ENCODE peak calls at places on chromosomes 4 and X, in five cellular contexts. T, V, D, F and I are unnamed samples.

GRCh38 chr4:139734875-139735380 is 69.3 kb downstream of the MGST2 start:
- DNase-seq in V (peak; percentile 90), F (peak; percentile 80), D (peak; percentile 84), T (peak; percentile 75), I (peak; percentile 80)

GRCh38 chrX:72572248-72573157 is at the start of gene HDAC8:
- DNase-seq in T (peak; percentile 7), V (peak; percentile 31), F (peak; percentile 77), D (peak; percentile 66), I (peak; percentile 60)

GRCh38 chr4:152039085-152039484 is 278.3 kb upstream of the GATB start:
- DNase-seq in V (no peak), F (peak; percentile 91), D (no peak), T (no peak), I (no peak)

GRCh38 chrX:21972721-21973120 is 32.2 kb downstream of the SMS start:
- DNase-seq in F (peak; percentile 89), V (no peak), D (peak; percentile 31), T (no peak), I (no peak)

GRCh38 chr4:105210901-105211300 is 64.2 kb downstream of the TET2 start:
- DNase-seq in F (no peak), D (no peak), V (no peak), T (no peak), I (no peak)

GRCh38 chr4:18051281-18051680 is 29.7 kb upstream of the LCORL start:
- DNase-seq in T (no peak), D (no peak), V (no peak), F (no peak), I (no peak)

GRCh38 chr4:114037981-114038380 is 58.5 kb upstream of the ARSJ start:
- DNase-seq in V (no peak), T (no peak), F (no peak), D (no peak), I (no peak)

GRCh38 chr4:73001885-73002284 is 67.6 kb downstream of the COX18 start:
- DNase-seq in V (no peak), T (no peak), D (no peak), F (no peak), I (no peak)

GRCh38 chr4:43130228-43131021 is 237.9 kb downstream of the GRXCR1 start:
- DNase-seq in F (no peak), V (no peak), T (no peak), D (no peak), I (no peak)

GRCh38 chr4:106587558-106587957 is 219.0 kb upstream of the GIMD1 start:
- DNase-seq in V (no peak), D (no peak), T (no peak), F (peak; percentile 83), I (peak; percentile 38)

GRCh38 chr4:10333942-10334341 is 123.3 kb downstream of the ZNF518B start:
- DNase-seq in V (no peak), T (no peak), F (no peak), D (no peak), I (peak; percentile 49)

GRCh38 chrX:48945517-48946348 is 11.7 kb downstream of the OTUD5 start:
- DNase-seq in D (peak; percentile 72), V (peak; percentile 18), T (no peak), F (no peak), I (peak; percentile 26)

GRCh38 chr4:1044469-1045192 is 33.2 kb downstream of the FGFRL1 start:
- DNase-seq in V (no peak), T (no peak), F (no peak), D (no peak), I (no peak)

GRCh38 chr4:106246441-106246840 is 69.6 kb downstream of the TBCK start:
- DNase-seq in F (no peak), D (no peak), T (no peak), V (no peak), I (no peak)

GRCh38 chrX:112211459-112211858 is 128.9 kb upstream of the TRPC5 start:
- DNase-seq in V (no peak), F (peak; percentile 54), D (no peak), T (no peak), I (no peak)